ENCODE peak calls at places on chromosomes 6 and 20, in four cellular contexts. One of them, this sample, is unnamed.

GRCh38 chr20:19254956-19255355 is 42.5 kb downstream of the SLC24A3 start:
- DNase-seq in H1: no peak
- DNase-seq in SK-N-SH: no peak
- DNase-seq in HepG2: no peak
- DNase-seq in this sample: no peak

GRCh38 chr6:5099537-5099936 is 14.4 kb downstream of the PPP1R3G start:
- DNase-seq in SK-N-SH: no peak
- DNase-seq in H1: no peak
- DNase-seq in HepG2: no peak
- DNase-seq in this sample: no peak

GRCh38 chr6:38871745-38872568 is 156.8 kb downstream of the DNAH8 start:
- DNase-seq in HepG2: peak; percentile 41
- DNase-seq in H1: peak; percentile 39
- DNase-seq in SK-N-SH: peak; percentile 56
- DNase-seq in this sample: no peak

GRCh38 chr6:15588966-15589634 is 73.7 kb downstream of the DTNBP1 start:
- DNase-seq in H1: no peak
- DNase-seq in HepG2: no peak
- DNase-seq in SK-N-SH: no peak
- DNase-seq in this sample: no peak

GRCh38 chr6:14292119-14292518 is 174.5 kb downstream of the CD83 start:
- DNase-seq in H1: no peak
- DNase-seq in HepG2: no peak
- DNase-seq in SK-N-SH: no peak
- DNase-seq in this sample: no peak

GRCh38 chr6:2958331-2958711 is 13.0 kb downstream of the SERPINB6 start:
- DNase-seq in H1: no peak
- DNase-seq in HepG2: no peak
- DNase-seq in SK-N-SH: no peak
- DNase-seq in this sample: no peak

GRCh38 chr6:169132361-169132895 is 121.2 kb downstream of the THBS2 start:
- DNase-seq in SK-N-SH: no peak
- DNase-seq in HepG2: no peak
- DNase-seq in H1: no peak
- DNase-seq in this sample: no peak

GRCh38 chr6:89352329-89353117 is at the start of gene UBE2J1:
- DNase-seq in H1: no peak
- DNase-seq in HepG2: peak; percentile 80
- DNase-seq in SK-N-SH: peak; percentile 95
- DNase-seq in this sample: no peak

GRCh38 chr20:20843982-20844381 is 131.5 kb upstream of the RALGAPA2 start:
- DNase-seq in SK-N-SH: no peak
- DNase-seq in H1: no peak
- DNase-seq in HepG2: no peak
- DNase-seq in this sample: no peak

DNA sequence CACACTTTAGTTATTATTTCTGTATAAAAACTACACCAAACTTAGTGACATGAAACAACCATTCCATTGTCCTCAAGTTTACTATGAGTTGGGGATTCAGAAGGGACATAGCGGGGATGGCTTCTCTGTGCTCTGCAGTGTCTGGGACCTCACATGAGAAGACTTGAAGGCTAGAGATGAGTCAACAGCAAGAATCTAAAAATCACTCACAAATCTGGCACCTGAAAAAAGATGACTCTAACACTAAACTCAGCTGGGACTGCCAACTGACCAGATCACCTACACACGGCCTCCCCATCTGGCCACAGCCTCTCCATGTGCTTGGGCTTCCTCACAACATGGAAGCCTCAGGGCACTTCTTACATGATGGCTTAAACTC is 63.0 kb upstream of the EYA2 start:
- DNase-seq in H1: no peak
- DNase-seq in SK-N-SH: no peak
- DNase-seq in HepG2: no peak
- DNase-seq in this sample: no peak
- TF ChIP-seq TCF12 in H1: no peak
- TF ChIP-seq TCF12 in SK-N-SH: no peak
- TF ChIP-seq TCF12 in HepG2: no peak
- TF ChIP-seq TCF12 in this sample: no peak

DNA sequence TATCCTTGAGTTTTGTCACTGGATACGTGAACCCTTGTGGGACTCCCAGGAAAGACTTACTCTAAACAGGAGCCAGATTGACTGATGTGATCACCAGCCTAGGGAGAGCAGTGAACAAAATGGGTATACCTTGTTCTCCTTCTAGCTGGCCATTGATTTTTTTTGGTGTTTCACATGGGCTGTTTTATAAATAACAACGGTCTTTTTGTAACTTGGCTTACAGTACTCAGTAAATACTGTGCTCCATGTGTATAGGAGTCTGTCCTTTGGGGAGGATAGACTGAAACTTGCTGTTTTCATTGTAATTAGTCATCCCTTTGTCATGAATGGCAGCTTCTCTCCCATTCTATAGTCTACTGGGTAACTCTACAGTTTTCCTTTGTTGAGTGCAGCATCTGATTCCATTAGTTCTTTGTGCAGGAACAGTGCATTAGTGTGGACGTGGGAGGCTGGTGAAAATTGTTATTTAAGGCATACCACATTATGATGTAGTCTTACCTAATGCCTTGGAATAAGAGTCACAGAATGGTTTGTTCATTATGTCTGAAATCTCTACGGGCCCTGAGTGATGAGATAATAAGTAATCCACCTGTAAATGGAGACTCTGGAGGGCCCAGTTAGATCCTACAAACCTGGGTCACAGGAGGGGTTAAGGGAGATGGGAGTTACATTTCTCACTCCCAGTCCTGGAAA is 89.5 kb downstream of the TIAM2 start:
- DNase-seq in HepG2: peak; percentile 30
- DNase-seq in H1: no peak
- DNase-seq in SK-N-SH: no peak
- DNase-seq in this sample: no peak
- TF ChIP-seq TAF1 in HepG2: no peak
- TF ChIP-seq TAF1 in H1: no peak
- TF ChIP-seq TAF1 in SK-N-SH: no peak
- TF ChIP-seq TAF1 in this sample: no peak

DNA sequence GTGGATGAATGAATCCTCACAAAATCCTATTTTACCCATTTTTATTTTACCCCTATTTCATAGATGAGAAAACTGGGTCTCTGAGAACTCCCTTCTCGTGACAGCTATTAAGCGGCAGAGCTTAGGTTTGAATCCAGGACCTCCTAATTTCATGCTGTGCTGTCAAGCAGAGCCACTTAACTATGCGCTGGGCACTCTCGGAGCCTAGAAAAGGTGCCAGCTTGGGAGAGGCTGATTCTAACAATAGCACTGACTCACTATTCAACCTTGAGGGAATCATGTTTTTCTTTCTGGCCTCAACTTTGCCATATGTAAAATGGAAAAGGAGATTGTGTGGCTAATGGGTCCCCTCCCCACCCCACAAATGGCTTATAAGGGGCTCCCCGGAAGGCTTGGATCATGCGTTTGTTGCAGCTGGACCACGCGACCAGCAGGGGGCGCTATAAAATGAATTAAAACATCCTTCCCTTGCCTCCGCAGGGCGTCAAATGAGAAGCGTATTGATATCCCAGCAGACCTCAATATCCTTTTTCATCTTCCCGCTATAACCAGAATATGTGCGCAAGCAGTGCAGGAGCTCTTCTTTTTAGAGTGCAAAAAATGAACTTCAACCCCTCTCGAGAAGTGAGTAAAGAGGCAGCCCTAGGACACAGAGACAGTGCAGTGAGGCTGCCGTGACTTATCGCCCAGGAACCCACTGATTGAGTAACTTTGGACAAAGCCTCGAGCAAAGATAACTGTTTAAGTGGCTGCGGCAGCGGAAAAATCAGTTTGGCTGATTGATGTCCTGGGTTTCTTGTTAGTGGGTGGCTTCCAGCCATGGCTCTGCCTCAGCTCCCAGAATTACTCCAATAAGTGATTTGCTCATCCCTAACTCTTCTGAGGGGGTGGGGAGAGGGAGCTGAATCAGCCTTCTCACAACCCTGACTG is 12.9 kb upstream of the PDYN start:
- DNase-seq in H1: no peak
- DNase-seq in SK-N-SH: peak; percentile 72
- DNase-seq in HepG2: peak; percentile 46
- DNase-seq in this sample: no peak
- TF ChIP-seq TCF12 in H1: no peak
- TF ChIP-seq TCF12 in SK-N-SH: no peak
- TF ChIP-seq TCF12 in HepG2: no peak
- TF ChIP-seq TCF12 in this sample: no peak

GRCh38 chr6:167650730-167651129 is 176.0 kb upstream of the AFDN start:
- DNase-seq in HepG2: no peak
- DNase-seq in SK-N-SH: no peak
- DNase-seq in H1: no peak
- DNase-seq in this sample: no peak
- TF ChIP-seq TAF1 in HepG2: no peak
- TF ChIP-seq TAF1 in SK-N-SH: no peak
- TF ChIP-seq TAF1 in H1: no peak
- TF ChIP-seq TAF1 in this sample: no peak

GRCh38 chr20:50801747-50802125 is 6.9 kb downstream of the BCAS4 start:
- DNase-seq in H1: no peak
- DNase-seq in SK-N-SH: no peak
- DNase-seq in HepG2: no peak
- DNase-seq in this sample: no peak

GRCh38 chr20:50797142-50797541 is 2.3 kb downstream of the BCAS4 start:
- DNase-seq in SK-N-SH: no peak
- DNase-seq in HepG2: no peak
- DNase-seq in H1: no peak
- DNase-seq in this sample: no peak

GRCh38 chr20:50799890-50800550 is 5.2 kb downstream of the BCAS4 start:
- DNase-seq in SK-N-SH: no peak
- DNase-seq in H1: no peak
- DNase-seq in HepG2: no peak
- DNase-seq in this sample: no peak

GRCh38 chr20:50798650-50799049 is 3.8 kb downstream of the BCAS4 start:
- DNase-seq in H1: no peak
- DNase-seq in HepG2: peak; percentile 55
- DNase-seq in SK-N-SH: no peak
- DNase-seq in this sample: no peak

DNA sequence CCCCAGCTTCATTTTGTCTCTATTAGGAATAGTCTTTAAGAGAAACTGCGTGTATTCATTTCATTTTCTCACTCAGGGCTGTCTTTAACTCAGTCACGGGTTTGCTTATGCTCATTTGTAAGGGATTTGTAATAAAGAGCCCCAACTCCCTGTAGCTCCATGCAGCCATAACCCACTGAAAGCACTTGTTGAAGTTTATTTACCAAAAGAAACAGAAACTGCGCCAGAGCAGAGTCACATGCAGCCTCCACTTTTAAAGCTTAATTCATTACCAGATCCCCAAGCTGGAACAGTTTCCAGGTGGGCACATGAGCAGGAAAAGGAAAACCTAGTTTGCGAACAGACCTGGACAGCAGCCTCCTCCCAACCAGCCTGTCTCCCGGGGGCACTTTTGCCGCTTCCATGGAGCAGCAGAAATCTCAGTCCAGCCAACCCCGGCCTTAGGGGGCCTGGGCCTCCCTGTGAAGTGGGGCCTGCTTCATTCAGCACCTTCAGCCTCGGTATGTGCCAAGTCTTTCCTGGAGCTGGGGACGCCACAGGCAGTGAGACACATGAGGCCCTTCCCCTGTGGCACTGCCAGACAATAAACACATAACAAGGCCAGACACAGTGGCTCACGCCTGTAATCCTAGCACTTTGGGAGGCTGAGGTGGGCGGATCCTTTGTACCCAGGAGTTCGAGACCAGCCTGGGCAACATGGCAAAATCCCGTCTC is 4.5 kb downstream of the BCAS4 start:
- DNase-seq in HepG2: no peak
- DNase-seq in SK-N-SH: no peak
- DNase-seq in H1: no peak
- DNase-seq in this sample: no peak
- TF ChIP-seq TCF12 in HepG2: no peak
- TF ChIP-seq TCF12 in SK-N-SH: no peak
- TF ChIP-seq TCF12 in H1: no peak
- TF ChIP-seq TCF12 in this sample: no peak

GRCh38 chr6:167091149-167092107 is 31.5 kb upstream of the CCR6 start:
- DNase-seq in H1: no peak
- DNase-seq in HepG2: no peak
- DNase-seq in SK-N-SH: peak; percentile 25
- DNase-seq in this sample: no peak
- TF ChIP-seq TAF1 in H1: no peak
- TF ChIP-seq TAF1 in HepG2: no peak
- TF ChIP-seq TAF1 in SK-N-SH: no peak
- TF ChIP-seq TAF1 in this sample: no peak

DNA sequence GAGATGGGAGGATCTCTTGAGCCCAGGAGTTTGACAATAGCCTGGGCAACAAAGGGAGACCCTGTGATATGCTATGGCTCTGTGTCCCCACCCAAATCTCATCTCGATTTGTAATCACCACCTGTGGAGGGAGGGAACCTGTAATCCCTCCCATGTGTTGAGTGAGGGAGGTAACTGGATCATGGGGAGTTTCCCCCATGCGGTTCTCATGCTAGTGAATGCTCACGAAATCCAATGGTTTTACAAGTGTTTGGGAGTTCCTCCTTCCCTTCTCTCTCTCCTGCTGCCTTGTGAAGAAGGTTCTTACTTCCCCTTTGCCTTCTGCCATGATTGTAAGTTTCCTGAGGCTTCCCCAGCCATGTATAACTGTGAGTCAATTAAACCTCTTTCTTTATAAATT is 3.4 kb downstream of the NUDT3 start:
- DNase-seq in SK-N-SH: no peak
- DNase-seq in H1: no peak
- DNase-seq in HepG2: no peak
- DNase-seq in this sample: no peak
- TF ChIP-seq TCF12 in SK-N-SH: no peak
- TF ChIP-seq TCF12 in H1: no peak
- TF ChIP-seq TCF12 in HepG2: no peak
- TF ChIP-seq TCF12 in this sample: no peak

GRCh38 chr6:46706464-46706863 is 18.8 kb downstream of the TDRD6 start:
- DNase-seq in H1: no peak
- DNase-seq in SK-N-SH: no peak
- DNase-seq in HepG2: no peak
- DNase-seq in this sample: no peak

DNA sequence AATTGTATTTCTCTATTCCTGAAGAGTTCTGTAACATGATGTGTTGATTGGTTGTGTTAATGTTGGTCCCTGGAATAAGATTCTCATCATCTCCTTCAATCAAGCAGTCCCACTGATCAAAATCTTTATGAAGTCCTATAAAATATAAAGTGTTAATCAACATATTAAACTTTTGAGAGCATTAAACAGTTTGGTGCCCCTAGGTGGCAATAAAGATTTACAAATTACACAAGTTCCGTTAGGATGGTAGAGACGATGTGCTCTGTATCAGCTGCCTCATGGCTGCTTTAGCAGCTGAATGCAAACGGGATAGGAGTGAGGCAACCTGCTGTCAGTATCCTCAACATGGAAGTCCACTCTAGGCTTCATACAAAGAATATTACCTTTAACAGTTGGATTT is 16.9 kb downstream of the TDRD6 start:
- DNase-seq in SK-N-SH: no peak
- DNase-seq in HepG2: peak; percentile 4
- DNase-seq in H1: no peak
- DNase-seq in this sample: no peak
- TF ChIP-seq TAF1 in SK-N-SH: no peak
- TF ChIP-seq TAF1 in HepG2: no peak
- TF ChIP-seq TAF1 in H1: no peak
- TF ChIP-seq TAF1 in this sample: no peak

This sample was measured in GM12878.